ENCODE peak calls at places on chromosomes 3 and 15, in four cellular contexts. P is lower leg skin; L is HCT116; T is CD8-positive, alpha-beta T cell. N is an unnamed sample.
A peak's percentile ranks its signal among the peaks of the same experiment; 100 is the strongest.

GRCh38 chr3:196287066-196287404 is 491 bp downstream of the PCYT1A start:
- DNase-seq in L (no peak), T (no peak), P (no peak), N (no peak)

GRCh38 chr3:129611446-129611800 is 4.9 kb upstream of the PLXND1 start:
- DNase-seq in T (no peak), P (no peak), L (no peak), N (no peak)

GRCh38 chr3:155225417-155225816 is 68.1 kb downstream of the STRIT1 start:
- DNase-seq in L (no peak), P (no peak), T (no peak), N (no peak)

GRCh38 chr3:132803889-132804288 is 81.7 kb upstream of the NPHP3 start:
- DNase-seq in P (no peak), L (no peak), T (no peak), N (no peak)

GRCh38 chr15:66698318-66698961 is 3.6 kb upstream of the SMAD6 start:
- DNase-seq in P (no peak), T (no peak), L (peak; percentile 61), N (no peak)

GRCh38 chr3:122988507-122988906 is 39.1 kb downstream of the SEMA5B start:
- DNase-seq in T (no peak), P (no peak), L (no peak), N (no peak)

GRCh38 chr3:75171632-75172230 is 492.4 kb upstream of the FRG2C start:
- DNase-seq in T (no peak), L (no peak), P (no peak), N (no peak)

GRCh38 chr3:38916706-38917105 is 100.7 kb upstream of the SCN10A start:
- DNase-seq in T (no peak), P (no peak), L (no peak), N (peak; percentile 15)

GRCh38 chr3:27533718-27534578 is 49.8 kb upstream of the SLC4A7 start:
- DNase-seq in L (peak; percentile 97), P (peak; percentile 74), T (no peak), N (peak; percentile 95)

GRCh38 chr3:11212784-11213183 is 58.5 kb downstream of the HRH1 start:
- DNase-seq in T (no peak), L (peak; percentile 18), P (no peak), N (no peak)

GRCh38 chr3:172191629-172192028 is 152.3 kb downstream of the FNDC3B start:
- DNase-seq in P (no peak), L (no peak), T (no peak), N (no peak)

GRCh38 chr15:36612063-36612788 is 32.8 kb downstream of the CDIN1 start:
- DNase-seq in P (no peak), L (peak; percentile 34), T (no peak), N (peak; percentile 97)

GRCh38 chr15:82680200-82681102 is 29.2 kb downstream of the AP3B2 start:
- DNase-seq in L (no peak), P (no peak), T (peak; percentile 90), N (peak; percentile 2)
- H3K4me3 ChIP-seq in L (no peak overlapping the region), P (peak overlapping the region; percentile 7), T (peak overlapping the region; percentile 71), N (peak overlapping the region; percentile 68)

GRCh38 chr3:141804778-141805639 is 41.8 kb downstream of the GRK7 start:
- DNase-seq in L (no peak), T (no peak), P (no peak), N (no peak)
- H3K4me3 ChIP-seq in L (no peak overlapping the region), T (no peak overlapping the region), P (no peak overlapping the region), N (no peak overlapping the region)

GRCh38 chr15:42737529-42738328 is 801 bp upstream of the CDAN1 start:
- DNase-seq in T (no peak), P (no peak), L (peak; percentile 36), N (no peak)

GRCh38 chr15:42734076-42734672 is 2.8 kb downstream of the CDAN1 start:
- DNase-seq in P (no peak), L (no peak), T (no peak), N (no peak)

GRCh38 chr15:42736178-42736792 is 643 bp downstream of the CDAN1 start:
- DNase-seq in L (no peak), T (no peak), P (no peak), N (no peak)

GRCh38 chr15:42736793-42737528 is at the start of gene CDAN1:
- DNase-seq in P (peak; percentile 87), T (peak; percentile 97), L (peak; percentile 38), N (peak; percentile 33)

DNA sequence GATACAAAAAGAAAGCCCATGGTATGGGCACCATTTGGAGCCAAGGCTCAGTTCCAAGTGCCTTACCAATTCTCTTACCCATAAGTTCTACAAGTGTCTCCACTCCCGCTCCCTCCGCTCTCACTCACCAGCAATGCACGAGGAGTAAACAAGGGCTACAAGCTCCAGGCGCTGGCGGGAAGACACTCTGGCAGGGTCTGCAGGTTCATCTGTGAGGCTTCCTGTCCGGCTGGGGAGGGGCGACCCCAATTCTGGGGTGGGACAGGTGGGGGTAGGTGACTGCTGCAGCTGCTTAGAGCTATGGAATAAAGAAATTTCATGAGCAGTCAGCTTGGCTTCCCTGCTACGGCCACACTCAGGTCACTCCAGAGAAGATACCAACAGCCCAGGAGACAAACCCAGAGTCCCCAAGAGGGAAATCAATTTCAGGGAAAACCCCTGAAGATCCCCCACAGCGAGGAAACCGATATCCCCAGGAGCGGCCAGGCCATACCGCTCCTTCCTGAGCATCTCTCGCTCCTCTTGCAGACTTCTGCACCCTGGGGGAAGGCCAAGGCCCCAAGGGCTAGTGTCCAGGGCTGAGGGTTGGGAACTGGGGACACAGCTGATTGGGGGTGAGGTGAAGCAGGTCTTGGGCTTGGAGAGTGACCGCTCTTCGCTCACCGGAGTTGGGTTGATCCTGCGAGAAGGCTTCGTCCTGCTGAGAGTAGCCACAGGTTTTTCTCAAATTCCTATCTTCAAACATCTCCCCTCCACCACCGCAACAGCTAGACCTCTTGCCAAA is 1.4 kb downstream of the CDAN1 start:
- DNase-seq in P (no peak), T (no peak), L (no peak), N (no peak)
- H3K4me3 ChIP-seq in P (no peak overlapping the region), T (peak overlapping the region; percentile 78), L (peak overlapping the region; percentile 85), N (peak overlapping the region; percentile 79)

DNA sequence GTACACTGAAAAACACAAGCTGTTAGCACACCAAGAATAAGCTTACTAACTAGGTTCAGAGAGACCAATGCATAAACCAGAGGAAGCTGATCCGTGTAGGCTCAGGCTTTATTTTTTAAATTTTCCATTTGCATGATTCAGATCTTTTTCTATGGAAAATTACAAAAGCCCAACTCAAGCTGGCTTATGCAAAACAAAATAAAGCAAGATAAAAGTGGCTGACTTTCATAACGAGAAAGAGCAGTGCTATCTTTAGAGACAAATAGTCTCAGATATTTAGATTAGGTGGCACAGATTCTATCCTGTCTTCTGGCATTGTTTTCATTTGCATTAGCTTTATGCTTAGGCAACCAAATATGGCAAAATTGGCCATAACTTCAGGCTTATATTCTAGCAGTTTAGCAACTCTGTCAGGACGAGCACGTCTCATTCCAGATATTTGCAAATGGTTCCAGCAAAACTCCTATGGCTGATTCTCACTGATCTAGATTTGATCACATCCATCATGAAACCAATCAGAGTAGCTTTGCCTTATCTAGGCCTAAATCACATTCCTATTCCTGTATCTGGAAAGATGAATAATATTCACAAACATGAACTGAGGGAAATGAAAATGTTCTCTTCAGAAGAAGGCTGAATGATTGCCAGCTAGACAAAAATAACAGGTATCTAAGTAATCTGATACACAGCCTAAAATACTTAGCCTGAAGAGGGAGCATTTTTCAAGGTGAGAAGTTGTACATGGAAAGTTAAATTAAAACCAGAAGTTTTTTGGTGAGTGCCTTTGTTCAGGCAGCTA is 216.4 kb upstream of the DPPA4 start:
- DNase-seq in T (no peak), P (no peak), L (peak; percentile 12), N (no peak)
- H3K4me3 ChIP-seq in T (no peak overlapping the region), P (no peak overlapping the region), L (no peak overlapping the region), N (no peak overlapping the region)

GRCh38 chr3:106121491-106122289 is 252.9 kb upstream of the CBLB start:
- DNase-seq in T (no peak), P (no peak), L (no peak), N (no peak)

GRCh38 chr3:106130384-106131084 is 261.7 kb upstream of the CBLB start:
- DNase-seq in P (no peak), L (no peak), T (no peak), N (no peak)

GRCh38 chr3:106126836-106127235 is 258.0 kb upstream of the CBLB start:
- DNase-seq in P (no peak), L (no peak), T (no peak), N (no peak)

GRCh38 chr3:106124818-106125217 is 256.0 kb upstream of the CBLB start:
- DNase-seq in T (no peak), L (no peak), P (no peak), N (no peak)

GRCh38 chr3:106126016-106126525 is 257.3 kb upstream of the CBLB start:
- DNase-seq in L (no peak), P (no peak), T (no peak), N (no peak)
- H3K4me3 ChIP-seq in L (no peak overlapping the region), P (no peak overlapping the region), T (no peak overlapping the region), N (no peak overlapping the region)

DNA sequence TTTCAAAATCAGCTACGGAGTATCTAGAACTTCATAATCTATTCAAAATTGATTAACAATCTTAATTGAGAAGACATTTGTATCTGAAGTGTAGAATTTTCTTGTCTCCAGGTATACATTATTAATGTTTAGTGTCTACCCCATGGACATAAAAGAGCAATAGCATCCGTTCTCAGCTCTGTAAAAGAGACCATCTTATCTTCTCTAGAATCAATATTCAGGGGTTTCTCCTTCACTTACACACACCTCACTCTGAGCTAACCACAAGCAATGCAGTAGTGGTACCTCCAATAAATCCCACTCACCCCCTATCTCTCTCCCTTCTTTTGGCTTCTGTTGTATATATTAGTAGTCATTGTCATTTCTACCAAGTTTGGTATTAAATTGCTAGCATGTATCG is 16.2 kb downstream of the MBNL1 start:
- DNase-seq in T (no peak), L (no peak), P (no peak), N (no peak)
- H3K4me3 ChIP-seq in T (peak overlapping the region; percentile 8), L (no peak overlapping the region), P (no peak overlapping the region), N (no peak overlapping the region)

GRCh38 chr3:100913870-100914654 is 79.2 kb downstream of the ABI3BP start:
- DNase-seq in P (peak; percentile 54), T (no peak), L (no peak), N (no peak)
- H3K4me3 ChIP-seq in P (no peak overlapping the region), T (no peak overlapping the region), L (no peak overlapping the region), N (no peak overlapping the region)

DNA sequence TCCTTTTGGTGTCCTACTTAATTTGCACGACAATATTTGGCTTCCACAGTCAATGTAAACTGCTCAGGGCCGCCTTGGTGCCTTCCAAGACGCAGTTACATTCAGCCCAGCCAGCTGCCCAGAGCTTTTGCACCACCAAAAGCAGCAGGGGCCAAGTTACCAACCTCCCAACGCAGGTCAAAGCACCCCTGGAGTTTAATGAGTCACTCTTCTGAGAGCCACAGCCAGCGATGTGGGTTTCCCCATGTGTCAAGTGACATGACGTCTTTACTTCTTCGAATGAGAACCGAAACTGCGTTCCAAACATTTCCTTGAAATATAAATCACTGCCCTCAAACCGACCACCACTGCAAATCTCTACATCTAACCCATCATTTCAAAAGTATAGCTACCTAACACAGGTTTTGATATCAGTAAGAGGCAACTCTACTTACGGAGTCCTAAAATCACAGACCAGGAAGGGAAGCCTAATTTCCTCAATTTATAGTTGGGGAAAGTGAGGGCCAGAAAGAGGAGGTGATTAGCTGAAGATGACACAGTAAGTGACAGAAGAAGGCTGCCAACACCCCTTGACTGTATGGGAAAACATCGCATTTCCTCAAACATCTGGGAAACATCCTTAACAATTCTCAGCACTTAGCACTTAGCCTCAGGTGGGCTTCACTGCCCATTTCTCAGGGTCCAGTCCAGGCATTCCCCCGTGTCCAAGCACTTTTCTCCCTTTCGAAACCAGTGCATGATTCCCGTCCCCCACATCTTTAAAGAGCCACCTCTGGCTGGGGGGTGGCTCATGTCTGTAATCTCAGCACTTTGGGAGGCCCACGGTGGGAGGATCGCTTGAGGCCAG is 24.5 kb downstream of the MB21D2 start:
- DNase-seq in L (peak; percentile 84), P (peak; percentile 58), T (no peak), N (no peak)
- H3K4me3 ChIP-seq in L (peak overlapping the region; percentile 38), P (no peak overlapping the region), T (peak overlapping the region; percentile 36), N (no peak overlapping the region)

N was measured in keratinocyte.